ENCODE peak calls at places on chromosome 18, in seven cellular contexts. Z is choroid plexus epithelial cell, P is A172, Q is HepG2, A is fibroblast of mammary gland, F is mesenteric fat pad, O is LoVo. R is an unnamed sample.
A peak's percentile ranks its signal among the peaks of the same experiment; 100 is the strongest.

GRCh38 chr18:63664571-63664970 is 2.9 kb upstream of the SERPINB3 start:
- DNase-seq in Z (no peak), P (no peak), Q (no peak), A (no peak), F (no peak), O (no peak), R (no peak)

GRCh38 chr18:49754866-49755265 is 58.5 kb downstream of the ACAA2 start:
- DNase-seq in Z (peak; percentile 34), P (no peak), Q (no peak), A (peak; percentile 31), F (no peak), O (no peak), R (no peak)

GRCh38 chr18:27685807-27686412 is 491.0 kb downstream of the CDH2 start:
- DNase-seq in Z (peak; percentile 80), P (peak; percentile 55), Q (peak; percentile 14), A (peak; percentile 45), F (no peak), O (peak; percentile 9), R (peak; percentile 55)

GRCh38 chr18:35390956-35391695 is 14.0 kb upstream of the ZNF396 start:
- DNase-seq in Z (no peak), P (no peak), Q (no peak), A (peak; percentile 29), F (no peak), O (no peak), R (no peak)

GRCh38 chr18:59354731-59355130 is 4.3 kb downstream of the LMAN1 start:
- DNase-seq in Z (no peak), P (no peak), Q (no peak), A (peak; percentile 76), F (no peak), O (no peak), R (no peak)

GRCh38 chr18:55522011-55522410 is 66.0 kb downstream of the TCF4 start:
- DNase-seq in Z (peak; percentile 47), P (no peak), Q (no peak), A (peak; percentile 36), F (no peak), O (no peak), R (peak; percentile 24)

GRCh38 chr18:49691177-49691608 is 122.1 kb downstream of the ACAA2 start:
- DNase-seq in Z (peak; percentile 71), P (peak; percentile 71), Q (no peak), A (peak; percentile 98), F (no peak), O (no peak), R (peak; percentile 86)

GRCh38 chr18:48997985-48998831 is 47.4 kb upstream of the SMAD7 start:
- DNase-seq in Z (peak; percentile 96), P (peak; percentile 93), Q (peak; percentile 45), A (peak; percentile 94), F (no peak), O (peak; percentile 94), R (peak; percentile 94)

GRCh38 chr18:34909637-34910364 is 131.4 kb upstream of the MAPRE2 start:
- DNase-seq in Z (peak; percentile 92), P (no peak), Q (no peak), A (peak; percentile 66), F (no peak), O (no peak), R (peak; percentile 46)

GRCh38 chr18:10560457-10561045 is 34.7 kb downstream of the NAPG start:
- DNase-seq in Z (peak; percentile 88), P (peak; percentile 65), Q (peak; percentile 63), A (peak; percentile 75), F (no peak), O (peak; percentile 51), R (peak; percentile 71)

GRCh38 chr18:31487251-31488015 is 10.5 kb upstream of the DSG2 start:
- DNase-seq in Z (peak; percentile 85), P (peak; percentile 92), Q (peak; percentile 3), A (peak; percentile 92), F (no peak), O (no peak), R (no peak)

GRCh38 chr18:62151068-62151771 is 35.6 kb downstream of the PIGN start:
- DNase-seq in Z (no peak), P (no peak), Q (no peak), A (no peak), F (no peak), O (no peak), R (no peak)

GRCh38 chr18:54388203-54389142 is 30.8 kb downstream of the C18orf54 start:
- DNase-seq in Z (peak; percentile 91), P (peak; percentile 78), Q (peak; percentile 80), A (peak; percentile 86), F (no peak), O (peak; percentile 67), R (peak; percentile 94)

GRCh38 chr18:63336366-63337099 is 17.0 kb upstream of the BCL2 start:
- DNase-seq in Z (peak; percentile 97), P (peak; percentile 47), Q (peak; percentile 79), A (peak; percentile 97), F (no peak), O (no peak), R (peak; percentile 93)

GRCh38 chr18:59787998-59788875 is 91.0 kb upstream of the CCBE1 start:
- DNase-seq in Z (peak; percentile 64), P (peak; percentile 73), Q (no peak), A (peak; percentile 90), F (no peak), O (peak; percentile 28), R (peak; percentile 88)

GRCh38 chr18:70128271-70128670 is 77.2 kb downstream of the RTTN start:
- DNase-seq in Z (no peak), P (no peak), Q (peak; percentile 52), A (no peak), F (no peak), O (no peak), R (no peak)

GRCh38 chr18:58562999-58563667 is 65.8 kb downstream of the ALPK2 start:
- DNase-seq in Z (no peak), P (no peak), Q (no peak), A (no peak), F (no peak), O (no peak), R (no peak)

GRCh38 chr18:48031011-48031480 is 100.6 kb upstream of the SMAD2 start:
- DNase-seq in Z (peak; percentile 78), P (peak; percentile 49), Q (peak; percentile 48), A (peak; percentile 60), F (no peak), O (peak; percentile 62), R (peak; percentile 47)

GRCh38 chr18:7632152-7633098 is 65.3 kb downstream of the PTPRM start:
- DNase-seq in Z (no peak), P (no peak), Q (no peak), A (no peak), F (no peak), O (no peak), R (no peak)

GRCh38 chr18:73318732-73319479 is 451.1 kb upstream of the NETO1 start:
- DNase-seq in Z (peak; percentile 9), P (no peak), Q (no peak), A (peak; percentile 40), F (no peak), O (no peak), R (no peak)

GRCh38 chr18:22683196-22683676 is 249.9 kb upstream of the RBBP8 start:
- DNase-seq in Z (peak; percentile 95), P (no peak), Q (peak; percentile 58), A (peak; percentile 86), F (no peak), O (peak; percentile 92), R (no peak)

GRCh38 chr18:79459946-79460345 is 64.2 kb downstream of the NFATC1 start:
- DNase-seq in Z (no peak), P (peak; percentile 19), Q (no peak), A (no peak), F (no peak), O (no peak), R (no peak)

GRCh38 chr18:26059357-26059756 is 31.1 kb downstream of the SS18 start:
- DNase-seq in Z (no peak), P (no peak), Q (no peak), A (no peak), F (no peak), O (no peak), R (no peak)

GRCh38 chr18:57128229-57128911 is 18.5 kb upstream of the BOD1L2 start:
- DNase-seq in Z (no peak), P (no peak), Q (no peak), A (no peak), F (no peak), O (no peak), R (no peak)

GRCh38 chr18:26655614-26656400 is 107.5 kb upstream of the KCTD1 start:
- DNase-seq in Z (peak; percentile 52), P (peak; percentile 22), Q (no peak), A (peak; percentile 31), F (no peak), O (peak; percentile 66), R (peak; percentile 17)

GRCh38 chr18:56639094-56639361 is 636 bp upstream of the TXNL1 start:
- DNase-seq in Z (no peak), P (no peak), Q (no peak), A (no peak), F (no peak), O (peak; percentile 30), R (no peak)

GRCh38 chr18:32920796-32921787 is 148.3 kb upstream of the KLHL14 start:
- DNase-seq in Z (peak; percentile 97), P (peak; percentile 91), Q (peak; percentile 70), A (peak; percentile 97), F (no peak), O (peak; percentile 80), R (peak; percentile 97)

GRCh38 chr18:35415511-35416427 is 38.6 kb upstream of the ZNF396 start:
- DNase-seq in Z (peak; percentile 66), P (no peak), Q (no peak), A (peak; percentile 45), F (no peak), O (no peak), R (peak; percentile 23)

GRCh38 chr18:46226461-46226860 is 122.3 kb downstream of the HAUS1 start:
- DNase-seq in Z (peak; percentile 75), P (no peak), Q (no peak), A (peak; percentile 32), F (no peak), O (no peak), R (peak; percentile 29)

GRCh38 chr18:2920546-2921343 is 73.9 kb downstream of the EMILIN2 start:
- DNase-seq in Z (no peak), P (no peak), Q (no peak), A (no peak), F (no peak), O (no peak), R (no peak)

GRCh38 chr18:48627216-48627615 is 88.4 kb downstream of the CTIF start:
- DNase-seq in Z (no peak), P (peak; percentile 40), Q (no peak), A (peak; percentile 45), F (no peak), O (no peak), R (peak; percentile 33)

GRCh38 chr18:43396266-43396665 is 119.0 kb upstream of the SYT4 start:
- DNase-seq in Z (peak; percentile 42), P (no peak), Q (no peak), A (peak; percentile 17), F (no peak), O (no peak), R (peak; percentile 20)

GRCh38 chr18:58998421-58999203 is 133.9 kb downstream of the ZNF532 start:
- DNase-seq in Z (peak; percentile 85), P (peak; percentile 56), Q (no peak), A (peak; percentile 89), F (no peak), O (no peak), R (peak; percentile 78)